ENCODE peak calls at places on chromosomes 7 and 10, in five cellular contexts. One of them, this sample, is unnamed.

GRCh38 chr7:148729984-148730733 is 31.5 kb downstream of the CUL1 start:
- DNase-seq in astrocyte of the spinal cord: no peak
- DNase-seq in stimulated activated CD4-positive, alpha-beta T cell treated with anti-CD3 and anti-CD28 coated beads, TNF-alpha, amount 100 ng/mL, for 4 hours: no peak
- DNase-seq in pons: no peak
- DNase-seq in effector memory CD8-positive, alpha-beta T cell: no peak
- DNase-seq in this sample: peak

GRCh38 chr10:55491712-55492111 is 690.7 kb upstream of the PCDH15 start:
- DNase-seq in effector memory CD8-positive, alpha-beta T cell: no peak
- DNase-seq in pons: no peak
- DNase-seq in astrocyte of the spinal cord: no peak
- DNase-seq in stimulated activated CD4-positive, alpha-beta T cell treated with anti-CD3 and anti-CD28 coated beads, TNF-alpha, amount 100 ng/mL, for 4 hours: no peak
- DNase-seq in this sample: no peak

GRCh38 chr10:1679821-1680650 is 57.3 kb downstream of the ADARB2 start:
- DNase-seq in stimulated activated CD4-positive, alpha-beta T cell treated with anti-CD3 and anti-CD28 coated beads, TNF-alpha, amount 100 ng/mL, for 4 hours: no peak
- DNase-seq in astrocyte of the spinal cord: no peak
- DNase-seq in effector memory CD8-positive, alpha-beta T cell: no peak
- DNase-seq in pons: no peak
- DNase-seq in this sample: no peak

GRCh38 chr10:572066-572465 is 117.4 kb downstream of the DIP2C start:
- DNase-seq in effector memory CD8-positive, alpha-beta T cell: no peak
- DNase-seq in astrocyte of the spinal cord: no peak
- DNase-seq in pons: no peak
- DNase-seq in stimulated activated CD4-positive, alpha-beta T cell treated with anti-CD3 and anti-CD28 coated beads, TNF-alpha, amount 100 ng/mL, for 4 hours: no peak
- DNase-seq in this sample: no peak

GRCh38 chr10:129323877-129324276 is 143.2 kb upstream of the MGMT start:
- DNase-seq in effector memory CD8-positive, alpha-beta T cell: no peak
- DNase-seq in stimulated activated CD4-positive, alpha-beta T cell treated with anti-CD3 and anti-CD28 coated beads, TNF-alpha, amount 100 ng/mL, for 4 hours: no peak
- DNase-seq in astrocyte of the spinal cord: no peak
- DNase-seq in pons: no peak
- DNase-seq in this sample: no peak

GRCh38 chr10:100519321-100520051 is at the start of gene SEC31B:
- DNase-seq in astrocyte of the spinal cord: no peak
- DNase-seq in stimulated activated CD4-positive, alpha-beta T cell treated with anti-CD3 and anti-CD28 coated beads, TNF-alpha, amount 100 ng/mL, for 4 hours: no peak
- DNase-seq in effector memory CD8-positive, alpha-beta T cell: no peak
- DNase-seq in pons: no peak
- DNase-seq in this sample: no peak

GRCh38 chr7:101940830-101941229 is 123.4 kb downstream of the CUX1 start:
- DNase-seq in stimulated activated CD4-positive, alpha-beta T cell treated with anti-CD3 and anti-CD28 coated beads, TNF-alpha, amount 100 ng/mL, for 4 hours: no peak
- DNase-seq in effector memory CD8-positive, alpha-beta T cell: no peak
- DNase-seq in astrocyte of the spinal cord: no peak
- DNase-seq in pons: no peak
- DNase-seq in this sample: no peak

GRCh38 chr10:32433542-32433941 is 12.4 kb upstream of the CCDC7 start:
- DNase-seq in pons: no peak
- DNase-seq in stimulated activated CD4-positive, alpha-beta T cell treated with anti-CD3 and anti-CD28 coated beads, TNF-alpha, amount 100 ng/mL, for 4 hours: no peak
- DNase-seq in astrocyte of the spinal cord: no peak
- DNase-seq in effector memory CD8-positive, alpha-beta T cell: no peak
- DNase-seq in this sample: no peak

GRCh38 chr10:78805176-78805575 is 263.6 kb upstream of the ZMIZ1 start:
- DNase-seq in pons: no peak
- DNase-seq in astrocyte of the spinal cord: peak
- DNase-seq in stimulated activated CD4-positive, alpha-beta T cell treated with anti-CD3 and anti-CD28 coated beads, TNF-alpha, amount 100 ng/mL, for 4 hours: no peak
- DNase-seq in effector memory CD8-positive, alpha-beta T cell: no peak
- DNase-seq in this sample: peak

GRCh38 chr7:45215611-45216062 is 58.0 kb downstream of the RAMP3 start:
- DNase-seq in pons: no peak
- DNase-seq in stimulated activated CD4-positive, alpha-beta T cell treated with anti-CD3 and anti-CD28 coated beads, TNF-alpha, amount 100 ng/mL, for 4 hours: no peak
- DNase-seq in astrocyte of the spinal cord: no peak
- DNase-seq in effector memory CD8-positive, alpha-beta T cell: no peak
- DNase-seq in this sample: no peak

GRCh38 chr10:45000764-45001381 is at the start of gene ZNF22:
- DNase-seq in effector memory CD8-positive, alpha-beta T cell: peak
- DNase-seq in astrocyte of the spinal cord: peak
- DNase-seq in pons: no peak
- DNase-seq in stimulated activated CD4-positive, alpha-beta T cell treated with anti-CD3 and anti-CD28 coated beads, TNF-alpha, amount 100 ng/mL, for 4 hours: peak
- DNase-seq in this sample: peak

GRCh38 chr10:19164461-19164860 is 115.9 kb downstream of the MALRD1 start:
- DNase-seq in astrocyte of the spinal cord: no peak
- DNase-seq in effector memory CD8-positive, alpha-beta T cell: no peak
- DNase-seq in pons: no peak
- DNase-seq in stimulated activated CD4-positive, alpha-beta T cell treated with anti-CD3 and anti-CD28 coated beads, TNF-alpha, amount 100 ng/mL, for 4 hours: no peak
- DNase-seq in this sample: no peak

GRCh38 chr10:122561212-122561611 is 658 bp downstream of the DMBT1 start:
- DNase-seq in astrocyte of the spinal cord: no peak
- DNase-seq in pons: no peak
- DNase-seq in effector memory CD8-positive, alpha-beta T cell: no peak
- DNase-seq in stimulated activated CD4-positive, alpha-beta T cell treated with anti-CD3 and anti-CD28 coated beads, TNF-alpha, amount 100 ng/mL, for 4 hours: no peak
- DNase-seq in this sample: no peak

GRCh38 chr7:20306499-20306946 is 24.2 kb upstream of the ITGB8 start:
- DNase-seq in stimulated activated CD4-positive, alpha-beta T cell treated with anti-CD3 and anti-CD28 coated beads, TNF-alpha, amount 100 ng/mL, for 4 hours: no peak
- DNase-seq in pons: no peak
- DNase-seq in astrocyte of the spinal cord: peak
- DNase-seq in effector memory CD8-positive, alpha-beta T cell: no peak
- DNase-seq in this sample: no peak

GRCh38 chr7:131957338-131958025 is 401.1 kb upstream of the PODXL start:
- DNase-seq in astrocyte of the spinal cord: no peak
- DNase-seq in effector memory CD8-positive, alpha-beta T cell: no peak
- DNase-seq in pons: no peak
- DNase-seq in stimulated activated CD4-positive, alpha-beta T cell treated with anti-CD3 and anti-CD28 coated beads, TNF-alpha, amount 100 ng/mL, for 4 hours: no peak
- DNase-seq in this sample: no peak